ENCODE peak calls at places on chromosomes 13 and 19, in eight cellular contexts. One of them, this sample, is unnamed.
A peak's percentile ranks its signal among the peaks of the same experiment; 100 is the strongest.

GRCh38 chr19:49642488-49643035 is 553 bp downstream of the SCAF1 start:
- DNase-seq in neural progenitor cell: no peak
- DNase-seq in tibial nerve: no peak
- DNase-seq in IMR-90: no peak
- DNase-seq in CD4-positive, CD25-positive, alpha-beta regulatory T cell: no peak
- DNase-seq in ascending aorta: no peak
- DNase-seq in ovary: no peak
- DNase-seq in sigmoid colon: no peak
- DNase-seq in this sample: no peak

GRCh38 chr13:76723551-76724232 is 162.5 kb downstream of the KCTD12 start:
- DNase-seq in CD4-positive, CD25-positive, alpha-beta regulatory T cell: no peak
- DNase-seq in IMR-90: peak; percentile 89
- DNase-seq in neural progenitor cell: peak; percentile 26
- DNase-seq in sigmoid colon: no peak
- DNase-seq in ascending aorta: no peak
- DNase-seq in ovary: no peak
- DNase-seq in tibial nerve: no peak
- DNase-seq in this sample: no peak

GRCh38 chr19:40341601-40342482 is 6.4 kb downstream of the C19orf47 start:
- DNase-seq in neural progenitor cell: no peak
- DNase-seq in tibial nerve: no peak
- DNase-seq in ascending aorta: peak; percentile 84
- DNase-seq in IMR-90: no peak
- DNase-seq in CD4-positive, CD25-positive, alpha-beta regulatory T cell: no peak
- DNase-seq in ovary: no peak
- DNase-seq in sigmoid colon: no peak
- DNase-seq in this sample: no peak

GRCh38 chr19:55206664-55207500 is 2.4 kb downstream of the PTPRH start:
- DNase-seq in IMR-90: peak; percentile 86
- DNase-seq in ovary: peak; percentile 73
- DNase-seq in CD4-positive, CD25-positive, alpha-beta regulatory T cell: no peak
- DNase-seq in sigmoid colon: peak; percentile 86
- DNase-seq in tibial nerve: peak; percentile 44
- DNase-seq in ascending aorta: peak; percentile 78
- DNase-seq in neural progenitor cell: peak; percentile 77
- DNase-seq in this sample: peak; percentile 95

GRCh38 chr19:46378268-46378667 is 31.4 kb downstream of the PPP5C start:
- DNase-seq in ovary: no peak
- DNase-seq in IMR-90: peak; percentile 81
- DNase-seq in ascending aorta: peak; percentile 31
- DNase-seq in CD4-positive, CD25-positive, alpha-beta regulatory T cell: no peak
- DNase-seq in tibial nerve: no peak
- DNase-seq in sigmoid colon: no peak
- DNase-seq in neural progenitor cell: no peak
- DNase-seq in this sample: no peak

GRCh38 chr13:110971486-110971885 is 56.6 kb upstream of the ANKRD10 start:
- DNase-seq in ascending aorta: no peak
- DNase-seq in neural progenitor cell: no peak
- DNase-seq in tibial nerve: no peak
- DNase-seq in sigmoid colon: no peak
- DNase-seq in IMR-90: no peak
- DNase-seq in CD4-positive, CD25-positive, alpha-beta regulatory T cell: no peak
- DNase-seq in ovary: no peak
- DNase-seq in this sample: no peak

GRCh38 chr13:79716191-79716590 is 235.2 kb downstream of the NDFIP2 start:
- DNase-seq in CD4-positive, CD25-positive, alpha-beta regulatory T cell: no peak
- DNase-seq in IMR-90: no peak
- DNase-seq in sigmoid colon: no peak
- DNase-seq in ovary: no peak
- DNase-seq in ascending aorta: no peak
- DNase-seq in neural progenitor cell: no peak
- DNase-seq in tibial nerve: no peak
- DNase-seq in this sample: no peak

GRCh38 chr13:106104281-106104901 is 431.1 kb downstream of the EFNB2 start:
- DNase-seq in CD4-positive, CD25-positive, alpha-beta regulatory T cell: no peak
- DNase-seq in ascending aorta: no peak
- DNase-seq in neural progenitor cell: peak; percentile 20
- DNase-seq in IMR-90: peak; percentile 91
- DNase-seq in ovary: no peak
- DNase-seq in tibial nerve: no peak
- DNase-seq in sigmoid colon: no peak
- DNase-seq in this sample: no peak

GRCh38 chr13:102589291-102589822 is 7.4 kb upstream of the TPP2 start:
- DNase-seq in tibial nerve: no peak
- DNase-seq in ascending aorta: no peak
- DNase-seq in ovary: no peak
- DNase-seq in sigmoid colon: no peak
- DNase-seq in CD4-positive, CD25-positive, alpha-beta regulatory T cell: no peak
- DNase-seq in neural progenitor cell: no peak
- DNase-seq in IMR-90: peak; percentile 16
- DNase-seq in this sample: no peak

GRCh38 chr19:35710784-35711723 is 6.7 kb downstream of the ZBTB32 start:
- DNase-seq in CD4-positive, CD25-positive, alpha-beta regulatory T cell: peak; percentile 44
- DNase-seq in IMR-90: no peak
- DNase-seq in neural progenitor cell: no peak
- DNase-seq in ascending aorta: no peak
- DNase-seq in sigmoid colon: no peak
- DNase-seq in tibial nerve: no peak
- DNase-seq in ovary: no peak
- DNase-seq in this sample: no peak

GRCh38 chr19:2083174-2083854 is 12.8 kb downstream of the MOB3A start:
- DNase-seq in sigmoid colon: peak; percentile 80
- DNase-seq in CD4-positive, CD25-positive, alpha-beta regulatory T cell: peak; percentile 75
- DNase-seq in ascending aorta: no peak
- DNase-seq in neural progenitor cell: no peak
- DNase-seq in IMR-90: no peak
- DNase-seq in tibial nerve: no peak
- DNase-seq in ovary: no peak
- DNase-seq in this sample: peak; percentile 85

GRCh38 chr13:97948041-97948440 is 5.4 kb upstream of the IPO5 start:
- DNase-seq in neural progenitor cell: no peak
- DNase-seq in ovary: no peak
- DNase-seq in sigmoid colon: no peak
- DNase-seq in IMR-90: peak; percentile 35
- DNase-seq in CD4-positive, CD25-positive, alpha-beta regulatory T cell: no peak
- DNase-seq in ascending aorta: no peak
- DNase-seq in tibial nerve: no peak
- DNase-seq in this sample: no peak

GRCh38 chr19:55638864-55639359 is 1.9 kb upstream of the ZNF580 start:
- DNase-seq in CD4-positive, CD25-positive, alpha-beta regulatory T cell: peak; percentile 59
- DNase-seq in IMR-90: peak; percentile 21
- DNase-seq in neural progenitor cell: peak; percentile 52
- DNase-seq in tibial nerve: no peak
- DNase-seq in ovary: peak; percentile 48
- DNase-seq in ascending aorta: no peak
- DNase-seq in sigmoid colon: no peak
- DNase-seq in this sample: no peak

GRCh38 chr19:10729406-10729805 is 11.5 kb downstream of the DNM2 start:
- DNase-seq in CD4-positive, CD25-positive, alpha-beta regulatory T cell: no peak
- DNase-seq in sigmoid colon: no peak
- DNase-seq in neural progenitor cell: no peak
- DNase-seq in IMR-90: no peak
- DNase-seq in ovary: no peak
- DNase-seq in tibial nerve: no peak
- DNase-seq in ascending aorta: no peak
- DNase-seq in this sample: peak; percentile 61

GRCh38 chr19:10727599-10728250 is 9.8 kb downstream of the DNM2 start:
- DNase-seq in tibial nerve: no peak
- DNase-seq in ovary: no peak
- DNase-seq in sigmoid colon: no peak
- DNase-seq in IMR-90: no peak
- DNase-seq in ascending aorta: no peak
- DNase-seq in neural progenitor cell: no peak
- DNase-seq in CD4-positive, CD25-positive, alpha-beta regulatory T cell: no peak
- DNase-seq in this sample: no peak

GRCh38 chr19:10725415-10725814 is 7.5 kb downstream of the DNM2 start:
- DNase-seq in ovary: no peak
- DNase-seq in CD4-positive, CD25-positive, alpha-beta regulatory T cell: no peak
- DNase-seq in ascending aorta: no peak
- DNase-seq in IMR-90: no peak
- DNase-seq in neural progenitor cell: no peak
- DNase-seq in tibial nerve: no peak
- DNase-seq in sigmoid colon: no peak
- DNase-seq in this sample: no peak

GRCh38 chr19:10724573-10725071 is 6.7 kb downstream of the DNM2 start:
- DNase-seq in sigmoid colon: no peak
- DNase-seq in tibial nerve: no peak
- DNase-seq in ascending aorta: no peak
- DNase-seq in ovary: no peak
- DNase-seq in CD4-positive, CD25-positive, alpha-beta regulatory T cell: no peak
- DNase-seq in neural progenitor cell: no peak
- DNase-seq in IMR-90: no peak
- DNase-seq in this sample: no peak

DNA sequence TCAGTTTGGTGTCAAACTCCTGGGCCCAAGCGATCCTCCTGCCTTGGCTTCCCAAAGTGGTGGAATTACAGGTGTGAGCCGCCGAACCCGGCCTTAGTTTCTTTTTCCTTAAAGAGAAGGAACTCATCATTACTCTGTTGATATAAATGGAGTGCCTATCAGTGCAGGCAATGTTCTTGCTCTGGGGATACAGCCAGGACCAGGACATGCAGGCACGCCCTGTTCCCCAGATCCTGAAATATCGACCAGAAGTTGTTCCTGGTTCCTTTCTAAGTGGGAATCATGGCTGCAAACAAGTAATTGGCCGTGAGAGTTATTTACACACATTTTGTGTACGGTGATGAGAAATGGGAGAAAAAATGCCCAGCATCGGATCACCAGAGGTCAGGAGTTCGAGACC is 8.4 kb downstream of the DNM2 start:
- DNase-seq in IMR-90: no peak
- DNase-seq in sigmoid colon: no peak
- DNase-seq in ascending aorta: no peak
- DNase-seq in ovary: no peak
- DNase-seq in CD4-positive, CD25-positive, alpha-beta regulatory T cell: no peak
- DNase-seq in neural progenitor cell: no peak
- DNase-seq in tibial nerve: no peak
- DNase-seq in this sample: no peak
- H3K4me1 ChIP-seq in IMR-90: no peaks in the 10 kb centered on the region
- H3K4me1 ChIP-seq in sigmoid colon: peaks cover 38% of the 10 kb centered on the region
- H3K4me1 ChIP-seq in ascending aorta: peaks cover 17% of the 10 kb centered on the region
- H3K4me1 ChIP-seq in ovary: peaks cover 3% of the 10 kb centered on the region
- H3K4me1 ChIP-seq in CD4-positive, CD25-positive, alpha-beta regulatory T cell: peaks cover 33% of the 10 kb centered on the region
- H3K4me1 ChIP-seq in neural progenitor cell: no peaks in the 10 kb centered on the region
- H3K4me1 ChIP-seq in tibial nerve: peaks cover 13% of the 10 kb centered on the region
- H3K4me1 ChIP-seq in this sample: peaks cover 9% of the 10 kb centered on the region

GRCh38 chr13:99308481-99309087 is 1.4 kb upstream of the GPR183 start:
- DNase-seq in tibial nerve: no peak
- DNase-seq in ascending aorta: no peak
- DNase-seq in CD4-positive, CD25-positive, alpha-beta regulatory T cell: no peak
- DNase-seq in IMR-90: peak; percentile 63
- DNase-seq in sigmoid colon: no peak
- DNase-seq in neural progenitor cell: no peak
- DNase-seq in ovary: no peak
- DNase-seq in this sample: no peak
- H3K4me1 ChIP-seq in tibial nerve: peaks cover 5% of the 10 kb centered on the region
- H3K4me1 ChIP-seq in ascending aorta: peaks cover 26% of the 10 kb centered on the region
- H3K4me1 ChIP-seq in CD4-positive, CD25-positive, alpha-beta regulatory T cell: peaks cover 69% of the 10 kb centered on the region
- H3K4me1 ChIP-seq in IMR-90: peaks cover 22% of the 10 kb centered on the region
- H3K4me1 ChIP-seq in sigmoid colon: peaks cover 52% of the 10 kb centered on the region
- H3K4me1 ChIP-seq in neural progenitor cell: peaks cover under 1% of the 10 kb centered on the region
- H3K4me1 ChIP-seq in ovary: peaks cover 13% of the 10 kb centered on the region
- H3K4me1 ChIP-seq in this sample: peaks cover 3% of the 10 kb centered on the region

DNA sequence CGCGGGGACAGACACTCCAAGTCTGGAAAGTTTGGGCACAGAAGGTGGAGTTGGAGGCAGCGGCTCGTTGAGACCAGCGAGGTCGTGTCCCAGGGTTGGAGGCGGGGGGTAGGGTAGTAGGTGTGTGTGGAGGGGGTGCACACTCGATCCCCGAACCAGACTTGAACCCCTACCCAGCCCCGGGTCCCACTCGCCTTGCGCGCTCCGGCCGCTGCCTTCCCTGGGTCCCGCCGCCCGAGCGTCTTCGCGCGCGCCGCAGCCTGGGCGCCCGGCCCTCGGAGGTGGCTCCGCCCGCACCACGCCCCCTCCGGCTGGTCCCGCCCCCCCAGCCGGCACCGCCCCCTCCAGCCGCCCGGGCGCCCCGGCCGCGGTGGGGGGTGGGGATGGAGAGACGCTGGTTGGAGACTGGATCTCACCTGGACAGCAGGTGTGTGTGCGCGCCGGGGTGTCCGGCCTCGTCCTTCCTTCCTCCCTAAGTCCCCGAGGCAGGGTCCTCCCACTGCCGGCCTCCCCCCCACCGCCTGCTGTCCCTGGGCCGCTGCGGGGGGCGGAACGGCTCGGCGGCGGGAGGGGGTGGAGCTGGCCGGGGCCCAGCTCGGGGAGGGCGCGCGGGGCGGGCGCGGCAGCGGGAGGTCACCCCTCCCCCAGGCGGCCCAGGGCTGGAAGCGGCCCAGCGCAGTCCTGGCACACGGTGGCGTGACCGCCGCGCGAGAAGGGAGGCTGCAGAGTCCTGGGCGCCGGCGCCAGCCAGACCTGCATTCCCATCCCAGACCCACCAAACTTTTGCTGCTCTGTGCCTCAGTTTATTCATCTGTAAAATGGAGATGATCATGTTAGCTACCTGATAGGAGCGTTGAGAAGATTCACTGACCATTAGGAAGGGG is at the start of gene KANK2:
- DNase-seq in ascending aorta: peak; percentile 88
- DNase-seq in ovary: peak; percentile 93
- DNase-seq in sigmoid colon: peak; percentile 94
- DNase-seq in IMR-90: peak; percentile 55
- DNase-seq in tibial nerve: peak; percentile 74
- DNase-seq in CD4-positive, CD25-positive, alpha-beta regulatory T cell: peak; percentile 71
- DNase-seq in neural progenitor cell: peak; percentile 89
- DNase-seq in this sample: peak; percentile 95
- H3K4me1 ChIP-seq in ascending aorta: peaks cover 33% of the 10 kb centered on the region
- H3K4me1 ChIP-seq in ovary: peaks cover 10% of the 10 kb centered on the region
- H3K4me1 ChIP-seq in sigmoid colon: peaks cover 64% of the 10 kb centered on the region
- H3K4me1 ChIP-seq in IMR-90: peaks cover 18% of the 10 kb centered on the region
- H3K4me1 ChIP-seq in tibial nerve: peaks cover 37% of the 10 kb centered on the region
- H3K4me1 ChIP-seq in CD4-positive, CD25-positive, alpha-beta regulatory T cell: peaks cover 22% of the 10 kb centered on the region
- H3K4me1 ChIP-seq in neural progenitor cell: no peaks in the 10 kb centered on the region
- H3K4me1 ChIP-seq in this sample: no peaks in the 10 kb centered on the region

GRCh38 chr13:49649963-49650312 is 21.6 kb downstream of the ARL11 start:
- DNase-seq in CD4-positive, CD25-positive, alpha-beta regulatory T cell: no peak
- DNase-seq in neural progenitor cell: no peak
- DNase-seq in tibial nerve: no peak
- DNase-seq in ovary: no peak
- DNase-seq in IMR-90: peak; percentile 48
- DNase-seq in ascending aorta: no peak
- DNase-seq in sigmoid colon: no peak
- DNase-seq in this sample: no peak

GRCh38 chr13:49651775-49652690 is 23.7 kb downstream of the ARL11 start:
- DNase-seq in neural progenitor cell: no peak
- DNase-seq in CD4-positive, CD25-positive, alpha-beta regulatory T cell: no peak
- DNase-seq in tibial nerve: no peak
- DNase-seq in ovary: no peak
- DNase-seq in IMR-90: no peak
- DNase-seq in sigmoid colon: no peak
- DNase-seq in ascending aorta: no peak
- DNase-seq in this sample: no peak

GRCh38 chr13:49655906-49656305 is 27.6 kb downstream of the ARL11 start:
- DNase-seq in IMR-90: peak; percentile 56
- DNase-seq in tibial nerve: no peak
- DNase-seq in sigmoid colon: no peak
- DNase-seq in ovary: no peak
- DNase-seq in CD4-positive, CD25-positive, alpha-beta regulatory T cell: no peak
- DNase-seq in neural progenitor cell: no peak
- DNase-seq in ascending aorta: no peak
- DNase-seq in this sample: no peak

GRCh38 chr13:49652691-49653305 is 24.5 kb downstream of the ARL11 start:
- DNase-seq in ovary: no peak
- DNase-seq in neural progenitor cell: peak; percentile 71
- DNase-seq in IMR-90: peak; percentile 10
- DNase-seq in sigmoid colon: no peak
- DNase-seq in CD4-positive, CD25-positive, alpha-beta regulatory T cell: no peak
- DNase-seq in ascending aorta: no peak
- DNase-seq in tibial nerve: peak; percentile 44
- DNase-seq in this sample: no peak

GRCh38 chr13:49653478-49653877 is 25.2 kb downstream of the ARL11 start:
- DNase-seq in ovary: no peak
- DNase-seq in IMR-90: no peak
- DNase-seq in sigmoid colon: no peak
- DNase-seq in neural progenitor cell: no peak
- DNase-seq in CD4-positive, CD25-positive, alpha-beta regulatory T cell: no peak
- DNase-seq in ascending aorta: no peak
- DNase-seq in tibial nerve: no peak
- DNase-seq in this sample: no peak
- H3K4me1 ChIP-seq in ovary: peaks cover 1% of the 10 kb centered on the region
- H3K4me1 ChIP-seq in IMR-90: peaks cover 15% of the 10 kb centered on the region
- H3K4me1 ChIP-seq in sigmoid colon: no peaks in the 10 kb centered on the region
- H3K4me1 ChIP-seq in neural progenitor cell: peaks cover 7% of the 10 kb centered on the region
- H3K4me1 ChIP-seq in CD4-positive, CD25-positive, alpha-beta regulatory T cell: no peaks in the 10 kb centered on the region
- H3K4me1 ChIP-seq in ascending aorta: no peaks in the 10 kb centered on the region
- H3K4me1 ChIP-seq in tibial nerve: no peaks in the 10 kb centered on the region
- H3K4me1 ChIP-seq in this sample: no peaks in the 10 kb centered on the region

This sample was measured in Peyer's patch.